ENCODE peak calls at places on chromosomes 13 and 19, in six cellular contexts. One of them, this sample, is unnamed.

GRCh38 chr13:25462301-25463125 is 90.7 kb downstream of the ATP8A2 start:
- DNase-seq in pancreas: no peak
- DNase-seq in retina: no peak
- DNase-seq in Ammon's horn: no peak
- DNase-seq in psoas muscle: no peak
- DNase-seq in activated CD8-positive, alpha-beta memory T cell treated with anti-CD3 and anti-CD28 coated beads, Interleukin-2, amount 50 U/mL, for 4 hours: no peak
- DNase-seq in this sample: no peak

GRCh38 chr13:43132228-43132627 is 108.8 kb downstream of the DNAJC15 start:
- DNase-seq in pancreas: no peak
- DNase-seq in retina: peak
- DNase-seq in Ammon's horn: no peak
- DNase-seq in psoas muscle: no peak
- DNase-seq in activated CD8-positive, alpha-beta memory T cell treated with anti-CD3 and anti-CD28 coated beads, Interleukin-2, amount 50 U/mL, for 4 hours: no peak
- DNase-seq in this sample: no peak

GRCh38 chr19:44662686-44663085 is 8.6 kb upstream of the CEACAM19 start:
- DNase-seq in pancreas: no peak
- DNase-seq in retina: no peak
- DNase-seq in Ammon's horn: no peak
- DNase-seq in psoas muscle: no peak
- DNase-seq in activated CD8-positive, alpha-beta memory T cell treated with anti-CD3 and anti-CD28 coated beads, Interleukin-2, amount 50 U/mL, for 4 hours: no peak
- DNase-seq in this sample: no peak

GRCh38 chr13:40518481-40518882 is 148.0 kb downstream of the FOXO1 start:
- DNase-seq in pancreas: peak
- DNase-seq in retina: no peak
- DNase-seq in Ammon's horn: no peak
- DNase-seq in psoas muscle: no peak
- DNase-seq in activated CD8-positive, alpha-beta memory T cell treated with anti-CD3 and anti-CD28 coated beads, Interleukin-2, amount 50 U/mL, for 4 hours: peak
- DNase-seq in this sample: no peak

GRCh38 chr19:53868091-53868891 is 608 bp downstream of the MYADM start:
- DNase-seq in pancreas: peak
- DNase-seq in retina: peak
- DNase-seq in Ammon's horn: no peak
- DNase-seq in psoas muscle: peak
- DNase-seq in activated CD8-positive, alpha-beta memory T cell treated with anti-CD3 and anti-CD28 coated beads, Interleukin-2, amount 50 U/mL, for 4 hours: peak
- DNase-seq in this sample: peak

GRCh38 chr13:113135281-113135760 is 12.7 kb downstream of the F10 start:
- DNase-seq in pancreas: no peak
- DNase-seq in retina: no peak
- DNase-seq in Ammon's horn: no peak
- DNase-seq in psoas muscle: no peak
- DNase-seq in activated CD8-positive, alpha-beta memory T cell treated with anti-CD3 and anti-CD28 coated beads, Interleukin-2, amount 50 U/mL, for 4 hours: no peak
- DNase-seq in this sample: no peak

GRCh38 chr13:82800391-82800790 is 1081.9 kb downstream of the SLITRK1 start:
- DNase-seq in pancreas: no peak
- DNase-seq in retina: no peak
- DNase-seq in Ammon's horn: no peak
- DNase-seq in psoas muscle: no peak
- DNase-seq in activated CD8-positive, alpha-beta memory T cell treated with anti-CD3 and anti-CD28 coated beads, Interleukin-2, amount 50 U/mL, for 4 hours: no peak
- DNase-seq in this sample: no peak

GRCh38 chr13:62643007-62643483 is 1227.4 kb upstream of the PCDH20 start:
- DNase-seq in pancreas: no peak
- DNase-seq in retina: no peak
- DNase-seq in Ammon's horn: no peak
- DNase-seq in psoas muscle: no peak
- DNase-seq in activated CD8-positive, alpha-beta memory T cell treated with anti-CD3 and anti-CD28 coated beads, Interleukin-2, amount 50 U/mL, for 4 hours: no peak
- DNase-seq in this sample: no peak

GRCh38 chr19:1882786-1883692 is 2.3 kb downstream of the ABHD17A start:
- DNase-seq in pancreas: no peak
- DNase-seq in retina: no peak
- DNase-seq in Ammon's horn: no peak
- DNase-seq in psoas muscle: no peak
- DNase-seq in activated CD8-positive, alpha-beta memory T cell treated with anti-CD3 and anti-CD28 coated beads, Interleukin-2, amount 50 U/mL, for 4 hours: no peak
- DNase-seq in this sample: peak

GRCh38 chr13:113962975-113963374 is 10.9 kb downstream of the C13orf46 start:
- DNase-seq in pancreas: no peak
- DNase-seq in retina: no peak
- DNase-seq in Ammon's horn: no peak
- DNase-seq in psoas muscle: peak
- DNase-seq in activated CD8-positive, alpha-beta memory T cell treated with anti-CD3 and anti-CD28 coated beads, Interleukin-2, amount 50 U/mL, for 4 hours: no peak
- DNase-seq in this sample: no peak

GRCh38 chr13:103371271-103371670 is 305.1 kb upstream of the SLC10A2 start:
- DNase-seq in pancreas: no peak
- DNase-seq in retina: no peak
- DNase-seq in Ammon's horn: no peak
- DNase-seq in psoas muscle: no peak
- DNase-seq in activated CD8-positive, alpha-beta memory T cell treated with anti-CD3 and anti-CD28 coated beads, Interleukin-2, amount 50 U/mL, for 4 hours: no peak
- DNase-seq in this sample: no peak